ENCODE peak calls at places on chromosomes 13 and 19, in five cellular contexts. One of them, this sample, is unnamed.

GRCh38 chr19:13850910-13851753 is 25.8 kb upstream of the NANOS3 start:
- DNase-seq in dorsolateral prefrontal cortex: peak; percentile 83
- DNase-seq in fibroblast of lung: peak; percentile 95
- DNase-seq in mesothelial cell of epicardium: peak; percentile 70
- DNase-seq in Caco-2: peak; percentile 84
- DNase-seq in this sample: no peak

GRCh38 chr13:97256343-97256783 is 34.2 kb downstream of the MBNL2 start:
- DNase-seq in mesothelial cell of epicardium: no peak
- DNase-seq in fibroblast of lung: peak; percentile 91
- DNase-seq in dorsolateral prefrontal cortex: no peak
- DNase-seq in Caco-2: peak; percentile 50
- DNase-seq in this sample: no peak

GRCh38 chr19:46451352-46451751 is 20.0 kb downstream of the PNMA8A start:
- DNase-seq in fibroblast of lung: no peak
- DNase-seq in Caco-2: no peak
- DNase-seq in dorsolateral prefrontal cortex: no peak
- DNase-seq in mesothelial cell of epicardium: no peak
- DNase-seq in this sample: no peak

GRCh38 chr13:113880651-113881611 is 17.1 kb upstream of the GAS6 start:
- DNase-seq in mesothelial cell of epicardium: no peak
- DNase-seq in fibroblast of lung: no peak
- DNase-seq in dorsolateral prefrontal cortex: no peak
- DNase-seq in Caco-2: no peak
- DNase-seq in this sample: no peak

GRCh38 chr13:89066868-89067466 is 1395.8 kb downstream of the SLITRK5 start:
- DNase-seq in dorsolateral prefrontal cortex: no peak
- DNase-seq in Caco-2: peak; percentile 32
- DNase-seq in mesothelial cell of epicardium: no peak
- DNase-seq in fibroblast of lung: peak; percentile 81
- DNase-seq in this sample: no peak

GRCh38 chr19:19654441-19654840 is 9.0 kb downstream of the ATP13A1 start:
- DNase-seq in Caco-2: no peak
- DNase-seq in mesothelial cell of epicardium: no peak
- DNase-seq in fibroblast of lung: no peak
- DNase-seq in dorsolateral prefrontal cortex: no peak
- DNase-seq in this sample: no peak

GRCh38 chr13:24265453-24265852 is 43.9 kb upstream of the C1QTNF9 start:
- DNase-seq in dorsolateral prefrontal cortex: no peak
- DNase-seq in fibroblast of lung: no peak
- DNase-seq in Caco-2: no peak
- DNase-seq in mesothelial cell of epicardium: no peak
- DNase-seq in this sample: no peak

GRCh38 chr13:31310781-31311180 is 111.0 kb downstream of the B3GLCT start:
- DNase-seq in Caco-2: no peak
- DNase-seq in dorsolateral prefrontal cortex: no peak
- DNase-seq in mesothelial cell of epicardium: no peak
- DNase-seq in fibroblast of lung: no peak
- DNase-seq in this sample: no peak

GRCh38 chr19:3358919-3359849 is 7.2 kb upstream of the NFIC start:
- DNase-seq in mesothelial cell of epicardium: no peak
- DNase-seq in Caco-2: no peak
- DNase-seq in dorsolateral prefrontal cortex: peak; percentile 72
- DNase-seq in fibroblast of lung: peak; percentile 61
- DNase-seq in this sample: no peak

GRCh38 chr13:45921337-45921736 is 69.8 kb upstream of the SIAH3 start:
- DNase-seq in Caco-2: no peak
- DNase-seq in dorsolateral prefrontal cortex: no peak
- DNase-seq in mesothelial cell of epicardium: no peak
- DNase-seq in fibroblast of lung: no peak
- DNase-seq in this sample: no peak

GRCh38 chr13:44368062-44368591 is 5.5 kb upstream of the SERP2 start:
- DNase-seq in dorsolateral prefrontal cortex: no peak
- DNase-seq in mesothelial cell of epicardium: no peak
- DNase-seq in fibroblast of lung: peak; percentile 66
- DNase-seq in Caco-2: peak; percentile 62
- DNase-seq in this sample: peak; percentile 32

GRCh38 chr13:41621716-41622508 is 164.6 kb downstream of the RGCC start:
- DNase-seq in mesothelial cell of epicardium: no peak
- DNase-seq in Caco-2: peak; percentile 62
- DNase-seq in fibroblast of lung: peak; percentile 31
- DNase-seq in dorsolateral prefrontal cortex: no peak
- DNase-seq in this sample: no peak

GRCh38 chr19:13206581-13206980 is 56.4 kb downstream of the IER2 start:
- DNase-seq in dorsolateral prefrontal cortex: no peak
- DNase-seq in Caco-2: no peak
- DNase-seq in fibroblast of lung: no peak
- DNase-seq in mesothelial cell of epicardium: no peak
- DNase-seq in this sample: no peak

GRCh38 chr13:84096221-84096620 is 213.9 kb upstream of the SLITRK1 start:
- DNase-seq in Caco-2: no peak
- DNase-seq in mesothelial cell of epicardium: no peak
- DNase-seq in dorsolateral prefrontal cortex: no peak
- DNase-seq in fibroblast of lung: peak; percentile 3
- DNase-seq in this sample: no peak

GRCh38 chr13:64925727-64926126 is 2304.4 kb downstream of the PCDH9 start:
- DNase-seq in mesothelial cell of epicardium: no peak
- DNase-seq in dorsolateral prefrontal cortex: no peak
- DNase-seq in Caco-2: no peak
- DNase-seq in fibroblast of lung: no peak
- DNase-seq in this sample: no peak

DNA sequence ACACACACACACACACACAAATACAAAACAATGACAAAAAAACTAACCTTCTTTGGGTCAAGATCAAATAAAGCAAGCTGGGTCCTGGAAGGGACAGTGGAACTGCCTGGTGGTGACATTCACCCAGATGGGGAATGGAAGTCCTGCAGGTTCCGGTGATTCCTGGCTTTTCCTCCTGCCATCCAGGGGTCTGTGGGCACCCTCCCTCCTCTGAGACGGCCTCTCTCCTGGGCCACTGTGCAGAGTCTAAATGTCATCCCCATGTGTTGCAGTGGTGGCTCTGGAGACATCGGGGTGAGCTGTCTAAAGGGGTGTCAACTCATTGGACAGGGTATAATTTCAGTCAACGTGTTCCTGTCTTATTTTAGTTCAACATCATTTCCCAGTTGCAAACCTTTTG is 248.2 kb downstream of the ZNF536 start:
- DNase-seq in dorsolateral prefrontal cortex: no peak
- DNase-seq in fibroblast of lung: no peak
- DNase-seq in Caco-2: no peak
- DNase-seq in mesothelial cell of epicardium: no peak
- DNase-seq in this sample: no peak
- TF ChIP-seq CTCF in dorsolateral prefrontal cortex: no peak
- TF ChIP-seq CTCF in fibroblast of lung: no peak
- TF ChIP-seq CTCF in Caco-2: no peak
- TF ChIP-seq CTCF in mesothelial cell of epicardium: no peak
- TF ChIP-seq CTCF in this sample: no peak

GRCh38 chr13:38914070-38914469 is 76.6 kb downstream of the STOML3 start:
- DNase-seq in mesothelial cell of epicardium: no peak
- DNase-seq in fibroblast of lung: no peak
- DNase-seq in dorsolateral prefrontal cortex: no peak
- DNase-seq in Caco-2: no peak
- DNase-seq in this sample: no peak
- TF ChIP-seq CTCF in mesothelial cell of epicardium: no peak
- TF ChIP-seq CTCF in fibroblast of lung: no peak
- TF ChIP-seq CTCF in dorsolateral prefrontal cortex: no peak
- TF ChIP-seq CTCF in Caco-2: no peak
- TF ChIP-seq CTCF in this sample: no peak

DNA sequence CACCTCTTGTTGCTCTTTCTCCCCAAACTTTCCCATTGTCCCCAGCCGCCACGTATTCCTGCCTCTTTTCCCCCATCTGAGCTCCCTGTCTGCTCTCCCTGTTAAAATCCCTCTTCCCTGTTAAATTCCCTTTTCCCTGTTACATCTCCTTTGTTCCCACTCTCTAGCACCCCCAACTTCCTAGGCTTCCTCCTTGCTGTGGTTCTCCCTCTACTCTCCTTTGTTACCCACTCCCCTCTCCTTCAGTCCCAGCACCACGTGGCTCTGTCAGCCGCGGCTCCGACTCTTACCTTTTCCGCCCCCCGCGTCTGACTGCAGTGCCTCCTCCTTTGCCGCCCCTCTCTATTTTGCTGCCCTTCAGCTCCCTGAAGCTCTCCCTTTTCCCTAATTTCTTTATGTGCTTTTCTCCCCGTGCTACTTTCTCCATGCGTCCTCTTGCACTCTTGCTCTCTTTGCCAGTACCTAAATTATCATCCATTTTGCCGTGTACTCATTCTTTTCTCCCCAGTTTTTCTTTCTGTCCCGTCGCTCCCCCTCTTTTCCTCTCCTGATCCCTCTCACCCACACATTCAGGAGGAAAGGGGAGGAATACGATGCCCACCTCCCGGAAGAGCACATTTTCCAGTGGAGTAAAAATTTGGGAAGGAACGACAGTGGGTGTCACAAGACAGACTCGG is 986 bp downstream of the ZNF616 start:
- DNase-seq in mesothelial cell of epicardium: peak; percentile 59
- DNase-seq in fibroblast of lung: no peak
- DNase-seq in dorsolateral prefrontal cortex: peak; percentile 9
- DNase-seq in Caco-2: peak; percentile 49
- DNase-seq in this sample: no peak
- TF ChIP-seq CTCF in mesothelial cell of epicardium: no peak
- TF ChIP-seq CTCF in fibroblast of lung: no peak
- TF ChIP-seq CTCF in dorsolateral prefrontal cortex: no peak
- TF ChIP-seq CTCF in Caco-2: no peak
- TF ChIP-seq CTCF in this sample: no peak

GRCh38 chr19:29119582-29119981 is 93.4 kb downstream of the UQCRFS1 start:
- DNase-seq in dorsolateral prefrontal cortex: no peak
- DNase-seq in mesothelial cell of epicardium: no peak
- DNase-seq in Caco-2: no peak
- DNase-seq in fibroblast of lung: no peak
- DNase-seq in this sample: no peak
- TF ChIP-seq CTCF in dorsolateral prefrontal cortex: no peak
- TF ChIP-seq CTCF in mesothelial cell of epicardium: no peak
- TF ChIP-seq CTCF in Caco-2: peak; percentile 27
- TF ChIP-seq CTCF in fibroblast of lung: no peak
- TF ChIP-seq CTCF in this sample: peak; percentile 4

GRCh38 chr19:35557539-35558399 is 5.7 kb downstream of the ATP4A start:
- DNase-seq in mesothelial cell of epicardium: peak; percentile 82
- DNase-seq in dorsolateral prefrontal cortex: no peak
- DNase-seq in fibroblast of lung: peak; percentile 48
- DNase-seq in Caco-2: peak; percentile 65
- DNase-seq in this sample: peak; percentile 79
- TF ChIP-seq CTCF in mesothelial cell of epicardium: no peak
- TF ChIP-seq CTCF in dorsolateral prefrontal cortex: no peak
- TF ChIP-seq CTCF in fibroblast of lung: no peak
- TF ChIP-seq CTCF in Caco-2: no peak
- TF ChIP-seq CTCF in this sample: no peak

DNA sequence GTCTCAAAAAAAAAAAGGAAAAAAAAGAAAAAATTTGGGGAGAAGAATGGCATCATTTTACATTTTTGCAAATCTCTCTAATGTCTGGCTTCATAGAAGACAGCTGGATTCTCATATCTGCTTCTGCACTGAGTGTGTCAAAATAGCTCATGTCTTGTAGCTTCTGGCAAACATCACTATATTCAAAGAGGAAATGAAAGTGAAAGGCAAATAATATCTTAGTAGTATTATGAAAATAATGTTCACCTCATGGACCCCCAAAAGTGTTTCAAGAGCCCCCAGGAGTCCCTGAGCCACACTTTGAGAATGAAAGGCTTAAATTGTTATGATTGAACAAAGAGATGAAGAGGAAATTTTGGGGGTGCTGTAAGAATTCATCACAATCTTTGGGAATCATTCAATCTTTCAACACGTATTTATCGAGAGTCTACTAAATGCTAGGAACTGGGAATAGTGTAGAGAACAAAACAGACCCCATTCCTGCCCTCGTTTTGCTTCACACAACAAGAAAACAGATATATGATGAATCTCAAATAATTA is 1.2 kb upstream of the SLC6A16 start:
- DNase-seq in Caco-2: no peak
- DNase-seq in mesothelial cell of epicardium: no peak
- DNase-seq in dorsolateral prefrontal cortex: no peak
- DNase-seq in fibroblast of lung: no peak
- DNase-seq in this sample: no peak
- TF ChIP-seq CTCF in Caco-2: no peak
- TF ChIP-seq CTCF in mesothelial cell of epicardium: no peak
- TF ChIP-seq CTCF in dorsolateral prefrontal cortex: no peak
- TF ChIP-seq CTCF in fibroblast of lung: no peak
- TF ChIP-seq CTCF in this sample: no peak

GRCh38 chr19:36054733-36055686 is at the start of gene WDR62:
- DNase-seq in fibroblast of lung: no peak
- DNase-seq in mesothelial cell of epicardium: peak; percentile 98
- DNase-seq in dorsolateral prefrontal cortex: peak; percentile 92
- DNase-seq in Caco-2: peak; percentile 95
- DNase-seq in this sample: peak; percentile 75
- TF ChIP-seq CTCF in fibroblast of lung: no peak
- TF ChIP-seq CTCF in mesothelial cell of epicardium: no peak
- TF ChIP-seq CTCF in dorsolateral prefrontal cortex: no peak
- TF ChIP-seq CTCF in Caco-2: no peak
- TF ChIP-seq CTCF in this sample: no peak

GRCh38 chr19:34767967-34768366 is 5.0 kb downstream of the ZNF599 start:
- DNase-seq in mesothelial cell of epicardium: no peak
- DNase-seq in fibroblast of lung: no peak
- DNase-seq in Caco-2: no peak
- DNase-seq in dorsolateral prefrontal cortex: no peak
- DNase-seq in this sample: no peak
- TF ChIP-seq CTCF in mesothelial cell of epicardium: no peak
- TF ChIP-seq CTCF in fibroblast of lung: no peak
- TF ChIP-seq CTCF in Caco-2: no peak
- TF ChIP-seq CTCF in dorsolateral prefrontal cortex: no peak
- TF ChIP-seq CTCF in this sample: no peak

DNA sequence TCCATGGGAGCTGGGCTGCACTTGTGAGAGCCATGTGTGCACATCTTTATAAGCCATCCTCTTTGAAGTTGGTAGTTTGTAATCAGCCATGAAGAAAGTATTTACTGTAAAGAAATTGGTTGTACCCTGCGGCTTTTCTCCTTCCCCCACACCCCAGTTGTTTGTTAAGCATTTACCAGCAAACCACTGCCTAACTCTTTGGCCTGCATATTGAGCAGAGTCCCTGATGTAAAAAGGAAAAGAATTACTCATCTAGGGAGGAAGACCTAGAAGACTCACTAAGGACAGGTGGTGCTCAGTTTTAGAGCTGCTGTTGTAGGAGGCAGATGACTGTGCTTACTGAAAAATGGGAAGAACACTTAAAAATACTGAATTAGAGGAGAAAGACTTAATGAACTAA is 245.3 kb downstream of the PCCA start:
- DNase-seq in dorsolateral prefrontal cortex: no peak
- DNase-seq in fibroblast of lung: no peak
- DNase-seq in Caco-2: no peak
- DNase-seq in mesothelial cell of epicardium: no peak
- DNase-seq in this sample: no peak
- TF ChIP-seq CTCF in dorsolateral prefrontal cortex: no peak
- TF ChIP-seq CTCF in fibroblast of lung: no peak
- TF ChIP-seq CTCF in Caco-2: no peak
- TF ChIP-seq CTCF in mesothelial cell of epicardium: no peak
- TF ChIP-seq CTCF in this sample: no peak

This sample was measured in D721Med.